ENCODE peak calls at places on chromosomes 6 and 20, in four cellular contexts. One of them, this sample, is unnamed.

GRCh38 chr6:90413867-90414266 is 117.2 kb upstream of the BACH2 start:
- DNase-seq in AG10803: no peak
- DNase-seq in stomach: no peak
- DNase-seq in foreskin fibroblast: peak; percentile 18
- DNase-seq in this sample: no peak

GRCh38 chr20:49976542-49976941 is 6.2 kb upstream of the SNAI1 start:
- DNase-seq in stomach: no peak
- DNase-seq in AG10803: no peak
- DNase-seq in foreskin fibroblast: peak; percentile 78
- DNase-seq in this sample: no peak

GRCh38 chr20:34824861-34825529 is 456 bp downstream of the NCOA6 start:
- DNase-seq in foreskin fibroblast: peak; percentile 74
- DNase-seq in AG10803: peak; percentile 49
- DNase-seq in stomach: peak; percentile 61
- DNase-seq in this sample: peak; percentile 62

GRCh38 chr6:141677598-141678211 is 455.0 kb upstream of the GJE1 start:
- DNase-seq in stomach: no peak
- DNase-seq in foreskin fibroblast: peak; percentile 62
- DNase-seq in AG10803: peak; percentile 45
- DNase-seq in this sample: no peak

GRCh38 chr6:1162367-1163275 is 149.3 kb upstream of the FOXQ1 start:
- DNase-seq in foreskin fibroblast: no peak
- DNase-seq in stomach: no peak
- DNase-seq in AG10803: no peak
- DNase-seq in this sample: no peak

GRCh38 chr6:12163149-12163548 is 127.0 kb upstream of the EDN1 start:
- DNase-seq in foreskin fibroblast: no peak
- DNase-seq in AG10803: no peak
- DNase-seq in stomach: no peak
- DNase-seq in this sample: no peak

GRCh38 chr20:41309817-41310216 is 7.7 kb downstream of the ZHX3 start:
- DNase-seq in stomach: no peak
- DNase-seq in foreskin fibroblast: peak; percentile 92
- DNase-seq in AG10803: peak; percentile 86
- DNase-seq in this sample: no peak

GRCh38 chr6:41200901-41201783 is at the start of gene TREML2:
- DNase-seq in AG10803: no peak
- DNase-seq in foreskin fibroblast: no peak
- DNase-seq in stomach: no peak
- DNase-seq in this sample: no peak

GRCh38 chr6:123316733-123317323 is 319.9 kb downstream of the TRDN start:
- DNase-seq in foreskin fibroblast: peak; percentile 15
- DNase-seq in stomach: no peak
- DNase-seq in AG10803: peak; percentile 15
- DNase-seq in this sample: no peak

DNA sequence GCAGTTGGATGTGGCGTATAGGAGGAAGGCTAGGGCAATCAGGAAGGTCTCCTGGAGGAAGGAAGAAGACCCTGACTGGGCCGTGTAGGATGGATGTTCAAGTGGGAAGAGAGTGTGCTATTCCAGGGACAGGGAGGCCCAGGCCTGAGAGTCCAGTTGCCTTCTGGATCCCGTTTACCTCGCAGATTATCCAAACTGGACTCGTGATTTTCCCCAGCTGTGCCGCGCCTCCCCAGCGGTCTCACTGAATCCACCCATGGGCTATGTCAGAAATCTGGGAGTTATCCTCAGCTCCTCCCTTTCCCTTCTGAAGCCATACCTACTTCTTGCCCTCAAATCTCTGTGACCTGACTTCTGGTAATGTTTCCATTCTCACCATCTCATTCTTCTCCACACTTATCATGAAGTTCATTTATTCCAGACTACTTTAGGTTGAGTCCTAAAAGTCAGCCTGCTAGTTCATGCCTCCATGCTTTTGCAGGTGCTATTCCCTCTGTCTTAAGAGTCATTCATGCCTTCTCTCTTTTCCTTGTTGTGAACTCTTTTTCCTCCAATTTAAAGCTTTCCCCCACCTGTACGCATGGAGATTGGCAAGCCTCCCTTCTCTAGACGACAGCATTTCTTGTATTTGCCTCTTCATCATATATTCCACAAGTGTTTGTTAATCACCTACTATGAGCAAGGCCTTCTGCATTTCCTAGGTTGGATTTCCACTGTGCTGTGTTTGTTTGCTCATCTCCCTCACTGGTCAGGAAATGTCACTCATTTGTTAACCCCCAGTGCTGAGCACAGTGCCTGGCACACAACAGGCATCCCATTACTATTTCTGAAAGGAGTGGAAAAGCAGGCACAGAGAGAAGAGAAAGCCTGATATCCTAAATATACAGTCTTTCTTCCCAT is 2.7 kb downstream of the SDCBP2 start:
- DNase-seq in AG10803: peak; percentile 51
- DNase-seq in stomach: no peak
- DNase-seq in foreskin fibroblast: peak; percentile 74
- DNase-seq in this sample: peak; percentile 5
- H3K4me3 ChIP-seq in AG10803: peak overlapping the region; percentile 94
- H3K4me3 ChIP-seq in stomach: peak overlapping the region; percentile 83
- H3K4me3 ChIP-seq in foreskin fibroblast: peak overlapping the region; percentile 75
- H3K4me3 ChIP-seq in this sample: peak overlapping the region; percentile 69

GRCh38 chr20:5714261-5715041 is 35.8 kb upstream of the SHLD1 start:
- DNase-seq in AG10803: no peak
- DNase-seq in stomach: no peak
- DNase-seq in foreskin fibroblast: no peak
- DNase-seq in this sample: no peak
- H3K4me3 ChIP-seq in AG10803: no peak overlapping the region
- H3K4me3 ChIP-seq in stomach: no peak overlapping the region
- H3K4me3 ChIP-seq in foreskin fibroblast: no peak overlapping the region
- H3K4me3 ChIP-seq in this sample: no peak overlapping the region

DNA sequence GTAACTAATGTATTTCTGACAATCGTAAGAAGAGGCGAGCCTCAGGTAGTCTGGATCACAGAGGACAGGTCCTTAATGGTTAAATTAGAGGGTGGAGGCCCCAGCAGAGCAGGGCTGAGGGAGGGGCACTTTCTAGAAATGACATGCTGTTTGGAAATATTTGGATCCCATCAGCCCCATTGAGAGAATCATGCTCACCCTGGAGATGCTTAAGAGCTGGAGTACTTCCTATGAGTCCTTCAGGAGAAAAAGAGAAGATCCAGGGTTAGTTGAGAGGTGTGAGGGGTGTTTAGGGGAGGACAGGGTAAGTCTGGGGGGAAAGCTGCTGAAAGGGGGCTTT is 123.0 kb downstream of the TCP11 start:
- DNase-seq in foreskin fibroblast: no peak
- DNase-seq in stomach: no peak
- DNase-seq in AG10803: no peak
- DNase-seq in this sample: no peak
- H3K4me3 ChIP-seq in foreskin fibroblast: no peak overlapping the region
- H3K4me3 ChIP-seq in stomach: peak overlapping the region; percentile 54
- H3K4me3 ChIP-seq in AG10803: no peak overlapping the region
- H3K4me3 ChIP-seq in this sample: no peak overlapping the region

GRCh38 chr6:134172020-134172766 is 119.8 kb upstream of the SLC2A12 start:
- DNase-seq in stomach: no peak
- DNase-seq in AG10803: peak; percentile 15
- DNase-seq in foreskin fibroblast: peak; percentile 5
- DNase-seq in this sample: no peak
- H3K4me3 ChIP-seq in stomach: peak overlapping the region; percentile 79
- H3K4me3 ChIP-seq in AG10803: peak overlapping the region; percentile 70
- H3K4me3 ChIP-seq in foreskin fibroblast: peak overlapping the region; percentile 95
- H3K4me3 ChIP-seq in this sample: peak overlapping the region; percentile 72

This sample was measured in pancreas.